ENCODE peak calls at places on chromosome 11, in four cellular contexts. S, A, L and G are unnamed samples.

GRCh38 chr11:86595401-86595800 is 77.0 kb downstream of the ME3 start:
- DNase-seq in S (no peak), A (no peak), L (no peak), G (no peak)

GRCh38 chr11:62842171-62842717 is 2.9 kb upstream of the WDR74 start:
- DNase-seq in S (no peak), A (peak; percentile 43), L (no peak), G (peak; percentile 23)

GRCh38 chr11:124868322-124869274 is 3.4 kb downstream of the ROBO3 start:
- DNase-seq in S (no peak), A (no peak), L (no peak), G (no peak)

GRCh38 chr11:61460986-61461385 is 31.1 kb downstream of the SDHAF2 start:
- DNase-seq in S (no peak), A (no peak), L (no peak), G (no peak)

GRCh38 chr11:76186776-76187279 is 19.5 kb downstream of the WNT11 start:
- DNase-seq in S (no peak), A (no peak), L (no peak), G (no peak)

GRCh38 chr11:110131386-110132123 is 38.4 kb downstream of the ZC3H12C start:
- DNase-seq in S (no peak), A (no peak), L (no peak), G (no peak)

GRCh38 chr11:133821776-133822175 is 23.5 kb downstream of the SPATA19 start:
- DNase-seq in S (no peak), A (no peak), L (no peak), G (peak; percentile 55)

GRCh38 chr11:46369458-46370152 is 11.9 kb upstream of the MDK start:
- DNase-seq in S (no peak), A (peak; percentile 77), L (no peak), G (peak; percentile 63)

GRCh38 chr11:46826310-46827044 is 19.6 kb downstream of the CKAP5 start:
- DNase-seq in S (peak; percentile 37), A (peak; percentile 77), L (no peak), G (peak; percentile 66)

GRCh38 chr11:73177380-73178091 is 35.4 kb upstream of the FCHSD2 start:
- DNase-seq in S (no peak), A (no peak), L (no peak), G (no peak)

GRCh38 chr11:22928207-22928917 is 68.1 kb upstream of the CCDC179 start:
- DNase-seq in S (no peak), A (no peak), L (no peak), G (no peak)

GRCh38 chr11:119976805-119977583 is 160.9 kb downstream of the TRIM29 start:
- DNase-seq in S (no peak), A (no peak), L (no peak), G (no peak)